ENCODE peak calls at places on chromosomes 13 and 19, in six cellular contexts. One of them, this sample, is unnamed.

GRCh38 chr13:22915442-22916082 is 265.2 kb upstream of the SGCG start:
- DNase-seq in AG20443: peak
- DNase-seq in RWPE1: peak
- DNase-seq in CD4-positive, CD25-positive, alpha-beta regulatory T cell: no peak
- DNase-seq in iPS DF 19.7: peak
- DNase-seq in lower lobe of right lung: peak
- DNase-seq in this sample: no peak

GRCh38 chr19:5894704-5895349 is 8.8 kb downstream of the NDUFA11 start:
- DNase-seq in AG20443: no peak
- DNase-seq in RWPE1: no peak
- DNase-seq in CD4-positive, CD25-positive, alpha-beta regulatory T cell: no peak
- DNase-seq in iPS DF 19.7: no peak
- DNase-seq in lower lobe of right lung: no peak
- DNase-seq in this sample: no peak

GRCh38 chr13:80363890-80364503 is 23.1 kb upstream of the SPRY2 start:
- DNase-seq in AG20443: peak
- DNase-seq in RWPE1: peak
- DNase-seq in CD4-positive, CD25-positive, alpha-beta regulatory T cell: no peak
- DNase-seq in iPS DF 19.7: no peak
- DNase-seq in lower lobe of right lung: no peak
- DNase-seq in this sample: no peak

GRCh38 chr13:94620286-94620896 is 18.7 kb downstream of the GPR180 start:
- DNase-seq in AG20443: peak
- DNase-seq in RWPE1: peak
- DNase-seq in CD4-positive, CD25-positive, alpha-beta regulatory T cell: no peak
- DNase-seq in iPS DF 19.7: no peak
- DNase-seq in lower lobe of right lung: no peak
- DNase-seq in this sample: no peak

GRCh38 chr13:20814224-20814910 is 40.6 kb upstream of the EEF1AKMT1 start:
- DNase-seq in AG20443: peak
- DNase-seq in RWPE1: peak
- DNase-seq in CD4-positive, CD25-positive, alpha-beta regulatory T cell: no peak
- DNase-seq in iPS DF 19.7: no peak
- DNase-seq in lower lobe of right lung: peak
- DNase-seq in this sample: no peak

GRCh38 chr19:47176627-47177090 is 46.0 kb downstream of the SAE1 start:
- DNase-seq in AG20443: peak
- DNase-seq in RWPE1: no peak
- DNase-seq in CD4-positive, CD25-positive, alpha-beta regulatory T cell: no peak
- DNase-seq in iPS DF 19.7: no peak
- DNase-seq in lower lobe of right lung: no peak
- DNase-seq in this sample: no peak

GRCh38 chr13:87274209-87274819 is 396.9 kb upstream of the SLITRK5 start:
- DNase-seq in AG20443: no peak
- DNase-seq in RWPE1: peak
- DNase-seq in CD4-positive, CD25-positive, alpha-beta regulatory T cell: no peak
- DNase-seq in iPS DF 19.7: no peak
- DNase-seq in lower lobe of right lung: no peak
- DNase-seq in this sample: no peak

GRCh38 chr13:48185018-48185417 is 48.0 kb upstream of the ITM2B start:
- DNase-seq in AG20443: no peak
- DNase-seq in RWPE1: no peak
- DNase-seq in CD4-positive, CD25-positive, alpha-beta regulatory T cell: no peak
- DNase-seq in iPS DF 19.7: no peak
- DNase-seq in lower lobe of right lung: no peak
- DNase-seq in this sample: no peak

GRCh38 chr19:31974941-31975340 is 370.5 kb upstream of the ZNF507 start:
- DNase-seq in AG20443: no peak
- DNase-seq in RWPE1: no peak
- DNase-seq in CD4-positive, CD25-positive, alpha-beta regulatory T cell: no peak
- DNase-seq in iPS DF 19.7: no peak
- DNase-seq in lower lobe of right lung: no peak
- DNase-seq in this sample: no peak

GRCh38 chr19:55711719-55712118 is 26.5 kb downstream of the NLRP9 start:
- DNase-seq in AG20443: no peak
- DNase-seq in RWPE1: no peak
- DNase-seq in CD4-positive, CD25-positive, alpha-beta regulatory T cell: no peak
- DNase-seq in iPS DF 19.7: no peak
- DNase-seq in lower lobe of right lung: no peak
- DNase-seq in this sample: no peak